ENCODE peak calls at places on chromosomes 12 and 14, in four cellular contexts. D is HFFc6, F is neural crest cell, N is cardiac fibroblast. W is an unnamed sample.

GRCh38 chr14:59918824-59919581 is 941 bp upstream of the LRRC9 start:
- DNase-seq in D (peak; percentile 18), F (no peak), N (peak; percentile 56), W (peak; percentile 37)

GRCh38 chr12:16675438-16675837 is 69.5 kb upstream of the LMO3 start:
- DNase-seq in N (no peak), D (no peak), F (no peak), W (no peak)

GRCh38 chr12:81998761-81999378 is 239.7 kb upstream of the PPFIA2 start:
- DNase-seq in N (peak; percentile 28), D (no peak), F (no peak), W (no peak)

GRCh38 chr12:94148841-94149780 is 734 bp downstream of the PLXNC1 start:
- DNase-seq in N (peak; percentile 65), D (no peak), F (no peak), W (peak; percentile 70)

GRCh38 chr12:113587720-113588119 is 116.0 kb upstream of the LHX5 start:
- DNase-seq in N (no peak), D (no peak), F (no peak), W (peak; percentile 73)

GRCh38 chr12:725076-725475 is 27.3 kb upstream of the WNK1 start:
- DNase-seq in F (no peak), D (no peak), N (no peak), W (no peak)

GRCh38 chr12:130787445-130788410 is 51.3 kb downstream of the STX2 start:
- DNase-seq in D (no peak), N (peak; percentile 45), F (no peak), W (no peak)

GRCh38 chr12:13178568-13179158 is 17.9 kb upstream of the EMP1 start:
- DNase-seq in D (no peak), F (no peak), N (no peak), W (no peak)

GRCh38 chr12:20601668-20602280 is 93.4 kb upstream of the SLCO1C1 start:
- DNase-seq in F (no peak), D (peak; percentile 42), N (peak; percentile 81), W (no peak)

GRCh38 chr14:23514009-23514962 is 37.3 kb downstream of the ZFHX2 start:
- DNase-seq in D (no peak), N (no peak), F (no peak), W (no peak)

GRCh38 chr14:50920482-50921225 is 23.6 kb downstream of the PYGL start:
- DNase-seq in D (peak; percentile 75), N (peak; percentile 93), F (no peak), W (no peak)

GRCh38 chr14:30657606-30658163 is 35.6 kb downstream of the SCFD1 start:
- DNase-seq in F (no peak), D (no peak), N (peak; percentile 25), W (no peak)
- TF ChIP-seq CTCF in F (peak; percentile 62), D (peak; percentile 71), N (peak; percentile 26), W (no peak)

DNA sequence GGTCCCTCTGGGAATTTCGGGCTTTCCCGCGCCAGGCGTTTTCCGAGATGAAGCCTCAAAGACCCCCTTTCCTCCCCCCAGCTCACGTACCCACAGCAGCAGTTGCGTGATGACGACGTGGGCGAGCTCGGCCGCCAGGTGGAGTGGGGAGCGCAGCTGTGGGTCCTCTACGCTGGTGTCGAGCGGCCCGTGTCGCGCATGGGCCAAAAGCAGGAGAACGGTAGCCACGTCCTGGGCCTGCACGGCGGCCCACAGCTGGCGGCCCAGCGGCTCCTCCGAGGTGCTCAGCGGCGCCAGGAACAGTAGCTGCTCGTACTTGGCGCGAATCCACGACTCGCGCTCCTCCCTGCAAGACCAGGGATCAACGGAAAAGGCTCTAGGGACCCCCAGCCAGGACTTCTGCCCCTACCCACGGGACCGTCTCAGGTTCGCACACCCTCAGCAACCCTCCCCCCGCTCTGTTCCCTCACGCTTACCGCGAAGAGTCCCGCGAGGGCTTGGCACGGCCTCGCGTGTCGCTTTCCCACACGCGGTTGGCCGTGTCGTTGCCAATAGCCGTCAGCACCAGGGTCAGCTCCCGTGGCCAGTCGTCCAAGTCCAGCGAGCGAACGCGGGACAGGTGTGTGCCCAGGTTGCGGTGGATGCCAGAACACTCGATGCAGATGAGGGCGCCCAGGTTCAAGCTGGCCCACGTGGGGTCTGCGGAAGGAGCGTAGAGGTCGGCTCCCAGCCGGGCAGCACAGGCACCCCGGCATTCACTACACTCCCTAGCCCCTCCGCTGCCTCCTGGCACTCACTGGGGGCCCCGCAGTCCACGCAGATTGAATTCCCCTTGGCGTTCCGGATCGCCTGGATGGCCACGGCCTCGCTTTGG is 11.4 kb downstream of the AGAP2 start:
- DNase-seq in F (no peak), D (peak; percentile 48), N (peak; percentile 52), W (peak; percentile 52)
- TF ChIP-seq CTCF in F (peak; percentile 36), D (peak; percentile 58), N (peak; percentile 42), W (peak; percentile 51)

GRCh38 chr12:124769166-124769530 is 94.5 kb downstream of the SCARB1 start:
- DNase-seq in D (no peak), N (no peak), F (no peak), W (no peak)

GRCh38 chr12:124766745-124767074 is 97.0 kb downstream of the SCARB1 start:
- DNase-seq in N (no peak), D (no peak), F (no peak), W (no peak)

GRCh38 chr12:124769881-124770512 is 93.7 kb downstream of the SCARB1 start:
- DNase-seq in D (no peak), N (no peak), F (no peak), W (no peak)

GRCh38 chr12:124767075-124767821 is 96.4 kb downstream of the SCARB1 start:
- DNase-seq in N (peak; percentile 78), F (peak; percentile 94), D (no peak), W (peak; percentile 84)

DNA sequence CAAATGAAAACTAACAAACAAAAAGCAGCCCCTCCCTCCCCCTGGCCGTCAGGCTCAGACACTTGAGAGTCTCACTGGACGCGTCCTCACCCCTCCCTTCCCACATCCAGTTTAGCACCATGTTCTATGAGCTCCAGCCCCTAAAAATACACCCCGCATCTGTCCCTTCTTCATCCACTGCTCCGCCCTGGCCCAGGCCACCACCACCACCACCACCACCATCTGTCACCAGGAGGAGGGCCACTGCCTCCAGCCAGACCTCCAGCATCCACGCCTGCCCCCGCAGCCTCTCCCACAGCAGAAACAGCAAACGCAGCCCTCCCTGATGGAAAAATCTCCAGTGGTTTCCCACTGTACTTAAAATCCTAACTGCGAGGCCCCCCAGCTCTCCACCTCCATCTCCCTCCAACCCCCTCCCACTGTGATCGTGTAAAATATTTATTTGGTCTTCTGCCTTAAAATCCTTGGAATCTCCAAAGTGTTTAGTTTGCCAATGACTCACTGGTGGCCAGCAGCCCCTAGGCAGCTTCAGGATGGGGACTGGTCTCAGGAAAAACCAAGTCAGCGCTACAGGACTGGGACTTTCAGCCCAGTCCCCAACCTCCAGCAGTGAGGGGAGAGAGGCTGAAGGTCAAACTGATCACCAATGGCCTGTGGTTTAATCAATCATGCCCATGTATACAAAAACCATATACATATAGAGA is 95.0 kb downstream of the SCARB1 start:
- DNase-seq in N (no peak), D (no peak), F (no peak), W (peak; percentile 48)
- TF ChIP-seq CTCF in N (no peak), D (no peak), F (no peak), W (no peak)

GRCh38 chr12:51372021-51372420 is 19.2 kb downstream of the GALNT6 start:
- DNase-seq in N (no peak), F (no peak), D (no peak), W (no peak)
- TF ChIP-seq CTCF in N (no peak), F (no peak), D (no peak), W (no peak)

GRCh38 chr14:54001189-54001878 is 44.7 kb upstream of the BMP4 start:
- DNase-seq in D (no peak), N (no peak), F (no peak), W (no peak)
- TF ChIP-seq CTCF in D (no peak), N (no peak), F (peak; percentile 26), W (peak; percentile 11)

DNA sequence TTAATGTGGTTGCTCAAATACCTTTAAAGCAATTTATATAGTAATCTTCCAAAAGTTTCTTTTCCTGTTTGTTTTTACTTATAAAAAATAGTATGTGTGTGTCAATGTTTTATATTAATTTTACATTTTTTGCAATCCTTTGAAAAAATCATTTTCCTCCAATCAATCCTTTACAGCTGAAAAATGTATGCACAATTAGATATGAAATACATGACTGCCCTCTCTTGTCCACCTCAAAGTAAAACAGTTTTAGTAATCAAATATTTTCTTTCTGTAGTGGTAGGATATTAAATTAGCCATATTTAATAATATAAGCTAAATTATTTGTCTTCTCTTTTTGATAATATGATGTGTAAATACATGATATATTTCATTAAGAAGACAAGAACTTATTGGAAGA is 269.9 kb downstream of the ADAMTS20 start:
- DNase-seq in N (peak; percentile 74), F (no peak), D (peak; percentile 7), W (no peak)
- TF ChIP-seq CTCF in N (no peak), F (peak; percentile 73), D (peak; percentile 66), W (no peak)

DNA sequence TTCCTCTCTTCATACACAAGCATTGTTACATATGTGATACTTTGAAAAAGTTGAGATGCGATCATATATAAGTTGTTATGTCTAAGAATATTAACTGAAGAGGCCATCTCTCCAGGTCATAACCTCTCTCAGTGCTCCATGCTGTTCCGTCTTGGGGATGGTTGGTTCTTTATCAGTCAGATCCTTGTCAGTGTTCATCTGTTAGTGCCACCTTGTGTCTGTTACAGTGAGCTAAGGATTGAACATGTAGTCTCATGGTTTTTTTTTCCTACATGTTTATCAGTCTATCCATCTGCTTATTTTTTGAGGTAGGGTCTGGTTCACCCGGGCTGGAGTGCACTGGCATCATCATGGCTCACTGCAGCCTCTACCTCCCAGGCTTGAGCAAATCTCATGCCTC is 30.5 kb downstream of the EP400 start:
- DNase-seq in F (no peak), N (no peak), D (peak; percentile 11), W (no peak)
- TF ChIP-seq CTCF in F (no peak), N (no peak), D (peak; percentile 47), W (peak; percentile 2)

W was measured in WERI-Rb-1.